ENCODE peak calls at places on chromosomes 4 and X, in eight cellular contexts. One of them, this sample, is unnamed.

GRCh38 chr4:70765368-70765767 is 43.6 kb downstream of the RUFY3 start:
- DNase-seq in prostate gland: no peak
- DNase-seq in activated CD4-positive, alpha-beta T cell treated with anti-CD3 and anti-CD28 coated beads for 1 hour: no peak
- DNase-seq in NCI-H2081: no peak
- DNase-seq in substantia nigra: no peak
- DNase-seq in stimulated activated naive CD8-positive, alpha-beta T cell treated with anti-CD3 and anti-CD28 coated beads, Interleukin-15, Interleukin-2, amounts not matched to agents 100 U/mL and 50 U/mL, for 24 hours: no peak
- DNase-seq in naive thymus-derived CD4-positive, alpha-beta T cell: no peak
- DNase-seq in BJ: no peak
- DNase-seq in this sample: no peak

GRCh38 chr4:168907119-168907698 is 102.8 kb downstream of the CBR4 start:
- DNase-seq in naive thymus-derived CD4-positive, alpha-beta T cell: no peak
- DNase-seq in BJ: no peak
- DNase-seq in prostate gland: no peak
- DNase-seq in NCI-H2081: no peak
- DNase-seq in stimulated activated naive CD8-positive, alpha-beta T cell treated with anti-CD3 and anti-CD28 coated beads, Interleukin-15, Interleukin-2, amounts not matched to agents 100 U/mL and 50 U/mL, for 24 hours: no peak
- DNase-seq in activated CD4-positive, alpha-beta T cell treated with anti-CD3 and anti-CD28 coated beads for 1 hour: no peak
- DNase-seq in substantia nigra: no peak
- DNase-seq in this sample: no peak

GRCh38 chr4:126708716-126709115 is 924.0 kb upstream of the INTU start:
- DNase-seq in activated CD4-positive, alpha-beta T cell treated with anti-CD3 and anti-CD28 coated beads for 1 hour: no peak
- DNase-seq in NCI-H2081: no peak
- DNase-seq in substantia nigra: no peak
- DNase-seq in prostate gland: no peak
- DNase-seq in naive thymus-derived CD4-positive, alpha-beta T cell: no peak
- DNase-seq in stimulated activated naive CD8-positive, alpha-beta T cell treated with anti-CD3 and anti-CD28 coated beads, Interleukin-15, Interleukin-2, amounts not matched to agents 100 U/mL and 50 U/mL, for 24 hours: no peak
- DNase-seq in BJ: no peak
- DNase-seq in this sample: no peak

GRCh38 chrX:70030242-70030823 is 19.4 kb downstream of the AWAT2 start:
- DNase-seq in substantia nigra: no peak
- DNase-seq in prostate gland: peak; percentile 8
- DNase-seq in NCI-H2081: peak; percentile 32
- DNase-seq in stimulated activated naive CD8-positive, alpha-beta T cell treated with anti-CD3 and anti-CD28 coated beads, Interleukin-15, Interleukin-2, amounts not matched to agents 100 U/mL and 50 U/mL, for 24 hours: peak; percentile 35
- DNase-seq in naive thymus-derived CD4-positive, alpha-beta T cell: peak; percentile 44
- DNase-seq in BJ: no peak
- DNase-seq in activated CD4-positive, alpha-beta T cell treated with anti-CD3 and anti-CD28 coated beads for 1 hour: no peak
- DNase-seq in this sample: peak; percentile 19

GRCh38 chr4:149292422-149293055 is 523.1 kb downstream of the IQCM start:
- DNase-seq in activated CD4-positive, alpha-beta T cell treated with anti-CD3 and anti-CD28 coated beads for 1 hour: no peak
- DNase-seq in BJ: no peak
- DNase-seq in substantia nigra: no peak
- DNase-seq in naive thymus-derived CD4-positive, alpha-beta T cell: no peak
- DNase-seq in NCI-H2081: no peak
- DNase-seq in stimulated activated naive CD8-positive, alpha-beta T cell treated with anti-CD3 and anti-CD28 coated beads, Interleukin-15, Interleukin-2, amounts not matched to agents 100 U/mL and 50 U/mL, for 24 hours: no peak
- DNase-seq in prostate gland: no peak
- DNase-seq in this sample: no peak

GRCh38 chrX:2928127-2928582 is 984 bp downstream of the ARSD start:
- DNase-seq in stimulated activated naive CD8-positive, alpha-beta T cell treated with anti-CD3 and anti-CD28 coated beads, Interleukin-15, Interleukin-2, amounts not matched to agents 100 U/mL and 50 U/mL, for 24 hours: peak; percentile 3
- DNase-seq in NCI-H2081: no peak
- DNase-seq in naive thymus-derived CD4-positive, alpha-beta T cell: no peak
- DNase-seq in activated CD4-positive, alpha-beta T cell treated with anti-CD3 and anti-CD28 coated beads for 1 hour: no peak
- DNase-seq in substantia nigra: peak; percentile 38
- DNase-seq in BJ: no peak
- DNase-seq in prostate gland: peak; percentile 10
- DNase-seq in this sample: no peak

GRCh38 chrX:30153881-30154260 is 61.5 kb upstream of the MAGEB2 start:
- DNase-seq in NCI-H2081: no peak
- DNase-seq in substantia nigra: no peak
- DNase-seq in BJ: peak; percentile 23
- DNase-seq in activated CD4-positive, alpha-beta T cell treated with anti-CD3 and anti-CD28 coated beads for 1 hour: no peak
- DNase-seq in stimulated activated naive CD8-positive, alpha-beta T cell treated with anti-CD3 and anti-CD28 coated beads, Interleukin-15, Interleukin-2, amounts not matched to agents 100 U/mL and 50 U/mL, for 24 hours: no peak
- DNase-seq in prostate gland: no peak
- DNase-seq in naive thymus-derived CD4-positive, alpha-beta T cell: no peak
- DNase-seq in this sample: no peak

GRCh38 chrX:152904151-152905080 is 6.5 kb downstream of the ZNF185 start:
- DNase-seq in naive thymus-derived CD4-positive, alpha-beta T cell: peak; percentile 22
- DNase-seq in substantia nigra: no peak
- DNase-seq in NCI-H2081: peak; percentile 6
- DNase-seq in BJ: no peak
- DNase-seq in activated CD4-positive, alpha-beta T cell treated with anti-CD3 and anti-CD28 coated beads for 1 hour: no peak
- DNase-seq in stimulated activated naive CD8-positive, alpha-beta T cell treated with anti-CD3 and anti-CD28 coated beads, Interleukin-15, Interleukin-2, amounts not matched to agents 100 U/mL and 50 U/mL, for 24 hours: peak; percentile 31
- DNase-seq in prostate gland: no peak
- DNase-seq in this sample: no peak

GRCh38 chr4:94548571-94548970 is 96.8 kb downstream of the PDLIM5 start:
- DNase-seq in prostate gland: no peak
- DNase-seq in naive thymus-derived CD4-positive, alpha-beta T cell: no peak
- DNase-seq in substantia nigra: no peak
- DNase-seq in activated CD4-positive, alpha-beta T cell treated with anti-CD3 and anti-CD28 coated beads for 1 hour: no peak
- DNase-seq in NCI-H2081: no peak
- DNase-seq in stimulated activated naive CD8-positive, alpha-beta T cell treated with anti-CD3 and anti-CD28 coated beads, Interleukin-15, Interleukin-2, amounts not matched to agents 100 U/mL and 50 U/mL, for 24 hours: no peak
- DNase-seq in BJ: no peak
- DNase-seq in this sample: no peak

GRCh38 chr4:143082698-143083097 is 102.0 kb upstream of the USP38 start:
- DNase-seq in NCI-H2081: no peak
- DNase-seq in BJ: no peak
- DNase-seq in prostate gland: no peak
- DNase-seq in naive thymus-derived CD4-positive, alpha-beta T cell: no peak
- DNase-seq in activated CD4-positive, alpha-beta T cell treated with anti-CD3 and anti-CD28 coated beads for 1 hour: no peak
- DNase-seq in stimulated activated naive CD8-positive, alpha-beta T cell treated with anti-CD3 and anti-CD28 coated beads, Interleukin-15, Interleukin-2, amounts not matched to agents 100 U/mL and 50 U/mL, for 24 hours: no peak
- DNase-seq in substantia nigra: no peak
- DNase-seq in this sample: no peak

GRCh38 chr4:25861422-25861926 is 1.3 kb downstream of the SEL1L3 start:
- DNase-seq in substantia nigra: no peak
- DNase-seq in naive thymus-derived CD4-positive, alpha-beta T cell: peak; percentile 19
- DNase-seq in stimulated activated naive CD8-positive, alpha-beta T cell treated with anti-CD3 and anti-CD28 coated beads, Interleukin-15, Interleukin-2, amounts not matched to agents 100 U/mL and 50 U/mL, for 24 hours: no peak
- DNase-seq in activated CD4-positive, alpha-beta T cell treated with anti-CD3 and anti-CD28 coated beads for 1 hour: no peak
- DNase-seq in NCI-H2081: no peak
- DNase-seq in prostate gland: no peak
- DNase-seq in BJ: no peak
- DNase-seq in this sample: no peak

GRCh38 chrX:40325161-40325560 is 227.4 kb upstream of the BCOR start:
- DNase-seq in stimulated activated naive CD8-positive, alpha-beta T cell treated with anti-CD3 and anti-CD28 coated beads, Interleukin-15, Interleukin-2, amounts not matched to agents 100 U/mL and 50 U/mL, for 24 hours: no peak
- DNase-seq in activated CD4-positive, alpha-beta T cell treated with anti-CD3 and anti-CD28 coated beads for 1 hour: no peak
- DNase-seq in substantia nigra: no peak
- DNase-seq in BJ: no peak
- DNase-seq in NCI-H2081: no peak
- DNase-seq in naive thymus-derived CD4-positive, alpha-beta T cell: no peak
- DNase-seq in prostate gland: no peak
- DNase-seq in this sample: no peak

GRCh38 chr4:99885063-99885664 is 9.1 kb downstream of the LAMTOR3 start:
- DNase-seq in activated CD4-positive, alpha-beta T cell treated with anti-CD3 and anti-CD28 coated beads for 1 hour: no peak
- DNase-seq in prostate gland: no peak
- DNase-seq in stimulated activated naive CD8-positive, alpha-beta T cell treated with anti-CD3 and anti-CD28 coated beads, Interleukin-15, Interleukin-2, amounts not matched to agents 100 U/mL and 50 U/mL, for 24 hours: no peak
- DNase-seq in substantia nigra: no peak
- DNase-seq in BJ: no peak
- DNase-seq in naive thymus-derived CD4-positive, alpha-beta T cell: peak; percentile 59
- DNase-seq in NCI-H2081: peak; percentile 4
- DNase-seq in this sample: no peak

GRCh38 chr4:89344571-89344970 is 37.0 kb upstream of the GPRIN3 start:
- DNase-seq in naive thymus-derived CD4-positive, alpha-beta T cell: no peak
- DNase-seq in substantia nigra: no peak
- DNase-seq in NCI-H2081: no peak
- DNase-seq in BJ: no peak
- DNase-seq in activated CD4-positive, alpha-beta T cell treated with anti-CD3 and anti-CD28 coated beads for 1 hour: no peak
- DNase-seq in prostate gland: no peak
- DNase-seq in stimulated activated naive CD8-positive, alpha-beta T cell treated with anti-CD3 and anti-CD28 coated beads, Interleukin-15, Interleukin-2, amounts not matched to agents 100 U/mL and 50 U/mL, for 24 hours: no peak
- DNase-seq in this sample: no peak

GRCh38 chr4:146098397-146098796 is 77.1 kb upstream of the LSM6 start:
- DNase-seq in BJ: no peak
- DNase-seq in activated CD4-positive, alpha-beta T cell treated with anti-CD3 and anti-CD28 coated beads for 1 hour: no peak
- DNase-seq in substantia nigra: no peak
- DNase-seq in prostate gland: no peak
- DNase-seq in stimulated activated naive CD8-positive, alpha-beta T cell treated with anti-CD3 and anti-CD28 coated beads, Interleukin-15, Interleukin-2, amounts not matched to agents 100 U/mL and 50 U/mL, for 24 hours: no peak
- DNase-seq in naive thymus-derived CD4-positive, alpha-beta T cell: no peak
- DNase-seq in NCI-H2081: no peak
- DNase-seq in this sample: no peak

GRCh38 chr4:48093949-48094550 is 40.0 kb downstream of the TXK start:
- DNase-seq in stimulated activated naive CD8-positive, alpha-beta T cell treated with anti-CD3 and anti-CD28 coated beads, Interleukin-15, Interleukin-2, amounts not matched to agents 100 U/mL and 50 U/mL, for 24 hours: peak; percentile 52
- DNase-seq in naive thymus-derived CD4-positive, alpha-beta T cell: no peak
- DNase-seq in BJ: no peak
- DNase-seq in prostate gland: no peak
- DNase-seq in NCI-H2081: no peak
- DNase-seq in activated CD4-positive, alpha-beta T cell treated with anti-CD3 and anti-CD28 coated beads for 1 hour: no peak
- DNase-seq in substantia nigra: no peak
- DNase-seq in this sample: no peak

GRCh38 chr4:161314371-161314770 is 849.4 kb downstream of the FSTL5 start:
- DNase-seq in BJ: no peak
- DNase-seq in NCI-H2081: no peak
- DNase-seq in substantia nigra: no peak
- DNase-seq in stimulated activated naive CD8-positive, alpha-beta T cell treated with anti-CD3 and anti-CD28 coated beads, Interleukin-15, Interleukin-2, amounts not matched to agents 100 U/mL and 50 U/mL, for 24 hours: no peak
- DNase-seq in prostate gland: no peak
- DNase-seq in activated CD4-positive, alpha-beta T cell treated with anti-CD3 and anti-CD28 coated beads for 1 hour: no peak
- DNase-seq in naive thymus-derived CD4-positive, alpha-beta T cell: no peak
- DNase-seq in this sample: no peak

GRCh38 chr4:16250665-16251365 is 24.5 kb upstream of the TAPT1 start:
- DNase-seq in substantia nigra: no peak
- DNase-seq in BJ: no peak
- DNase-seq in activated CD4-positive, alpha-beta T cell treated with anti-CD3 and anti-CD28 coated beads for 1 hour: no peak
- DNase-seq in NCI-H2081: no peak
- DNase-seq in stimulated activated naive CD8-positive, alpha-beta T cell treated with anti-CD3 and anti-CD28 coated beads, Interleukin-15, Interleukin-2, amounts not matched to agents 100 U/mL and 50 U/mL, for 24 hours: no peak
- DNase-seq in prostate gland: no peak
- DNase-seq in naive thymus-derived CD4-positive, alpha-beta T cell: no peak
- DNase-seq in this sample: no peak

GRCh38 chrX:136143714-136144113 is 3.6 kb upstream of the FHL1 start:
- DNase-seq in activated CD4-positive, alpha-beta T cell treated with anti-CD3 and anti-CD28 coated beads for 1 hour: no peak
- DNase-seq in naive thymus-derived CD4-positive, alpha-beta T cell: peak; percentile 35
- DNase-seq in stimulated activated naive CD8-positive, alpha-beta T cell treated with anti-CD3 and anti-CD28 coated beads, Interleukin-15, Interleukin-2, amounts not matched to agents 100 U/mL and 50 U/mL, for 24 hours: peak; percentile 5
- DNase-seq in substantia nigra: no peak
- DNase-seq in BJ: no peak
- DNase-seq in NCI-H2081: no peak
- DNase-seq in prostate gland: no peak
- DNase-seq in this sample: no peak

GRCh38 chrX:8289523-8289922 is 118.5 kb upstream of the VCX2 start:
- DNase-seq in substantia nigra: no peak
- DNase-seq in prostate gland: no peak
- DNase-seq in NCI-H2081: no peak
- DNase-seq in activated CD4-positive, alpha-beta T cell treated with anti-CD3 and anti-CD28 coated beads for 1 hour: no peak
- DNase-seq in stimulated activated naive CD8-positive, alpha-beta T cell treated with anti-CD3 and anti-CD28 coated beads, Interleukin-15, Interleukin-2, amounts not matched to agents 100 U/mL and 50 U/mL, for 24 hours: no peak
- DNase-seq in BJ: no peak
- DNase-seq in naive thymus-derived CD4-positive, alpha-beta T cell: no peak
- DNase-seq in this sample: no peak

GRCh38 chr4:45662996-45663395 is 460.9 kb downstream of the GABRG1 start:
- DNase-seq in prostate gland: no peak
- DNase-seq in NCI-H2081: peak; percentile 44
- DNase-seq in naive thymus-derived CD4-positive, alpha-beta T cell: no peak
- DNase-seq in substantia nigra: no peak
- DNase-seq in stimulated activated naive CD8-positive, alpha-beta T cell treated with anti-CD3 and anti-CD28 coated beads, Interleukin-15, Interleukin-2, amounts not matched to agents 100 U/mL and 50 U/mL, for 24 hours: no peak
- DNase-seq in activated CD4-positive, alpha-beta T cell treated with anti-CD3 and anti-CD28 coated beads for 1 hour: no peak
- DNase-seq in BJ: no peak
- DNase-seq in this sample: peak; percentile 28

GRCh38 chr4:97504713-97505112 is 638.6 kb downstream of the STPG2 start:
- DNase-seq in activated CD4-positive, alpha-beta T cell treated with anti-CD3 and anti-CD28 coated beads for 1 hour: no peak
- DNase-seq in substantia nigra: no peak
- DNase-seq in naive thymus-derived CD4-positive, alpha-beta T cell: no peak
- DNase-seq in NCI-H2081: no peak
- DNase-seq in BJ: no peak
- DNase-seq in stimulated activated naive CD8-positive, alpha-beta T cell treated with anti-CD3 and anti-CD28 coated beads, Interleukin-15, Interleukin-2, amounts not matched to agents 100 U/mL and 50 U/mL, for 24 hours: no peak
- DNase-seq in prostate gland: no peak
- DNase-seq in this sample: no peak

GRCh38 chr4:154973636-154974035 is 192.6 kb downstream of the RBM46 start:
- DNase-seq in naive thymus-derived CD4-positive, alpha-beta T cell: no peak
- DNase-seq in substantia nigra: no peak
- DNase-seq in stimulated activated naive CD8-positive, alpha-beta T cell treated with anti-CD3 and anti-CD28 coated beads, Interleukin-15, Interleukin-2, amounts not matched to agents 100 U/mL and 50 U/mL, for 24 hours: no peak
- DNase-seq in BJ: no peak
- DNase-seq in activated CD4-positive, alpha-beta T cell treated with anti-CD3 and anti-CD28 coated beads for 1 hour: no peak
- DNase-seq in prostate gland: no peak
- DNase-seq in NCI-H2081: no peak
- DNase-seq in this sample: no peak

GRCh38 chr4:8365951-8366350 is 74.6 kb downstream of the ACOX3 start:
- DNase-seq in naive thymus-derived CD4-positive, alpha-beta T cell: no peak
- DNase-seq in BJ: no peak
- DNase-seq in activated CD4-positive, alpha-beta T cell treated with anti-CD3 and anti-CD28 coated beads for 1 hour: no peak
- DNase-seq in stimulated activated naive CD8-positive, alpha-beta T cell treated with anti-CD3 and anti-CD28 coated beads, Interleukin-15, Interleukin-2, amounts not matched to agents 100 U/mL and 50 U/mL, for 24 hours: no peak
- DNase-seq in prostate gland: no peak
- DNase-seq in NCI-H2081: no peak
- DNase-seq in substantia nigra: no peak
- DNase-seq in this sample: no peak

GRCh38 chr4:112726041-112726440 is 89.1 kb downstream of the LARP7 start:
- DNase-seq in activated CD4-positive, alpha-beta T cell treated with anti-CD3 and anti-CD28 coated beads for 1 hour: no peak
- DNase-seq in stimulated activated naive CD8-positive, alpha-beta T cell treated with anti-CD3 and anti-CD28 coated beads, Interleukin-15, Interleukin-2, amounts not matched to agents 100 U/mL and 50 U/mL, for 24 hours: no peak
- DNase-seq in NCI-H2081: no peak
- DNase-seq in BJ: no peak
- DNase-seq in naive thymus-derived CD4-positive, alpha-beta T cell: no peak
- DNase-seq in substantia nigra: no peak
- DNase-seq in prostate gland: no peak
- DNase-seq in this sample: no peak

GRCh38 chr4:152539556-152540292 is 3.8 kb upstream of the FBXW7 start:
- DNase-seq in stimulated activated naive CD8-positive, alpha-beta T cell treated with anti-CD3 and anti-CD28 coated beads, Interleukin-15, Interleukin-2, amounts not matched to agents 100 U/mL and 50 U/mL, for 24 hours: no peak
- DNase-seq in prostate gland: no peak
- DNase-seq in NCI-H2081: no peak
- DNase-seq in activated CD4-positive, alpha-beta T cell treated with anti-CD3 and anti-CD28 coated beads for 1 hour: no peak
- DNase-seq in substantia nigra: no peak
- DNase-seq in BJ: no peak
- DNase-seq in naive thymus-derived CD4-positive, alpha-beta T cell: no peak
- DNase-seq in this sample: no peak

GRCh38 chrX:74458738-74459137 is 37.4 kb downstream of the SLC16A2 start:
- DNase-seq in BJ: peak; percentile 42
- DNase-seq in stimulated activated naive CD8-positive, alpha-beta T cell treated with anti-CD3 and anti-CD28 coated beads, Interleukin-15, Interleukin-2, amounts not matched to agents 100 U/mL and 50 U/mL, for 24 hours: no peak
- DNase-seq in naive thymus-derived CD4-positive, alpha-beta T cell: no peak
- DNase-seq in NCI-H2081: no peak
- DNase-seq in substantia nigra: no peak
- DNase-seq in activated CD4-positive, alpha-beta T cell treated with anti-CD3 and anti-CD28 coated beads for 1 hour: no peak
- DNase-seq in prostate gland: no peak
- DNase-seq in this sample: no peak

GRCh38 chrX:113629326-113629725 is 788.7 kb upstream of the AMOT start:
- DNase-seq in substantia nigra: no peak
- DNase-seq in prostate gland: no peak
- DNase-seq in stimulated activated naive CD8-positive, alpha-beta T cell treated with anti-CD3 and anti-CD28 coated beads, Interleukin-15, Interleukin-2, amounts not matched to agents 100 U/mL and 50 U/mL, for 24 hours: no peak
- DNase-seq in naive thymus-derived CD4-positive, alpha-beta T cell: no peak
- DNase-seq in NCI-H2081: no peak
- DNase-seq in BJ: no peak
- DNase-seq in activated CD4-positive, alpha-beta T cell treated with anti-CD3 and anti-CD28 coated beads for 1 hour: no peak
- DNase-seq in this sample: no peak

GRCh38 chr4:133096972-133097371 is 52.1 kb upstream of the PCDH10 start:
- DNase-seq in substantia nigra: no peak
- DNase-seq in naive thymus-derived CD4-positive, alpha-beta T cell: no peak
- DNase-seq in activated CD4-positive, alpha-beta T cell treated with anti-CD3 and anti-CD28 coated beads for 1 hour: no peak
- DNase-seq in prostate gland: no peak
- DNase-seq in NCI-H2081: no peak
- DNase-seq in stimulated activated naive CD8-positive, alpha-beta T cell treated with anti-CD3 and anti-CD28 coated beads, Interleukin-15, Interleukin-2, amounts not matched to agents 100 U/mL and 50 U/mL, for 24 hours: no peak
- DNase-seq in BJ: no peak
- DNase-seq in this sample: no peak

GRCh38 chr4:168304744-168305459 is 13.7 kb downstream of the DDX60 start:
- DNase-seq in NCI-H2081: peak; percentile 37
- DNase-seq in prostate gland: no peak
- DNase-seq in BJ: peak; percentile 44
- DNase-seq in activated CD4-positive, alpha-beta T cell treated with anti-CD3 and anti-CD28 coated beads for 1 hour: no peak
- DNase-seq in stimulated activated naive CD8-positive, alpha-beta T cell treated with anti-CD3 and anti-CD28 coated beads, Interleukin-15, Interleukin-2, amounts not matched to agents 100 U/mL and 50 U/mL, for 24 hours: no peak
- DNase-seq in substantia nigra: no peak
- DNase-seq in naive thymus-derived CD4-positive, alpha-beta T cell: no peak
- DNase-seq in this sample: no peak

GRCh38 chr4:154082760-154083530 is 294.1 kb upstream of the SFRP2 start:
- DNase-seq in NCI-H2081: no peak
- DNase-seq in substantia nigra: no peak
- DNase-seq in prostate gland: no peak
- DNase-seq in activated CD4-positive, alpha-beta T cell treated with anti-CD3 and anti-CD28 coated beads for 1 hour: no peak
- DNase-seq in naive thymus-derived CD4-positive, alpha-beta T cell: no peak
- DNase-seq in BJ: no peak
- DNase-seq in stimulated activated naive CD8-positive, alpha-beta T cell treated with anti-CD3 and anti-CD28 coated beads, Interleukin-15, Interleukin-2, amounts not matched to agents 100 U/mL and 50 U/mL, for 24 hours: peak; percentile 4
- DNase-seq in this sample: no peak

GRCh38 chrX:1483843-1484637 is 31.3 kb upstream of the ASMTL start:
- DNase-seq in BJ: no peak
- DNase-seq in prostate gland: no peak
- DNase-seq in naive thymus-derived CD4-positive, alpha-beta T cell: no peak
- DNase-seq in stimulated activated naive CD8-positive, alpha-beta T cell treated with anti-CD3 and anti-CD28 coated beads, Interleukin-15, Interleukin-2, amounts not matched to agents 100 U/mL and 50 U/mL, for 24 hours: no peak
- DNase-seq in substantia nigra: no peak
- DNase-seq in activated CD4-positive, alpha-beta T cell treated with anti-CD3 and anti-CD28 coated beads for 1 hour: peak; percentile 2
- DNase-seq in NCI-H2081: no peak
- DNase-seq in this sample: no peak